ENCODE peak calls at places on chromosome 10, in seven cellular contexts. I, Z, A, E, M, D and X are unnamed samples. For H3K4me1, the result is how much of the 10 kb centered on the place peaks cover.

GRCh38 chr10:27542812-27543211 is 38.7 kb downstream of the RAB18 start:
- DNase-seq in I (no peak), Z (peak), A (peak), E (no peak), M (no peak), D (no peak), X (no peak)

GRCh38 chr10:96488161-96488935 is 25.4 kb downstream of the TLL2 start:
- DNase-seq in I (no peak), Z (peak), A (no peak), E (no peak), M (no peak), D (no peak), X (no peak)

GRCh38 chr10:86962136-86962980 is 4.0 kb downstream of the SNCG start:
- DNase-seq in I (no peak), Z (no peak), A (no peak), E (no peak), M (no peak), D (no peak), X (peak)

GRCh38 chr10:8102708-8103401 is 48.4 kb downstream of the GATA3 start:
- DNase-seq in I (peak), Z (no peak), A (no peak), E (no peak), M (no peak), D (no peak), X (no peak)

GRCh38 chr10:36331121-36331520 is 689.0 kb upstream of the FZD8 start:
- DNase-seq in I (no peak), Z (no peak), A (no peak), E (no peak), M (no peak), D (no peak), X (no peak)

GRCh38 chr10:132712698-132713232 is 73.2 kb downstream of the NKX6-2 start:
- DNase-seq in I (no peak), Z (no peak), A (no peak), E (no peak), M (no peak), D (no peak), X (peak)

GRCh38 chr10:76444034-76444800 is 1012.8 kb downstream of the LRMDA start:
- DNase-seq in I (no peak), Z (peak), A (peak), E (no peak), M (no peak), D (no peak), X (no peak)

GRCh38 chr10:51815723-51816122 is 116.3 kb upstream of the CSTF2T start:
- DNase-seq in I (no peak), Z (no peak), A (no peak), E (no peak), M (no peak), D (no peak), X (no peak)

GRCh38 chr10:121644501-121644900 is 46.3 kb upstream of the FGFR2 start:
- DNase-seq in I (no peak), Z (no peak), A (no peak), E (no peak), M (peak), D (no peak), X (no peak)

GRCh38 chr10:12906051-12906541 is 95.4 kb downstream of the CCDC3 start:
- DNase-seq in I (no peak), Z (no peak), A (no peak), E (no peak), M (no peak), D (no peak), X (no peak)

GRCh38 chr10:133062635-133063034 is 25.1 kb upstream of the ADGRA1 start:
- DNase-seq in I (no peak), Z (no peak), A (no peak), E (no peak), M (no peak), D (no peak), X (no peak)

GRCh38 chr10:72275351-72276012 is 1.8 kb downstream of the DDIT4 start:
- DNase-seq in I (no peak), Z (peak), A (peak), E (no peak), M (no peak), D (no peak), X (peak)

GRCh38 chr10:33094263-33095051 is 136.4 kb upstream of the ITGB1 start:
- DNase-seq in I (no peak), Z (no peak), A (no peak), E (no peak), M (no peak), D (no peak), X (no peak)

GRCh38 chr10:452512-453504 is 236.7 kb downstream of the DIP2C start:
- DNase-seq in I (no peak), Z (no peak), A (peak), E (no peak), M (peak), D (no peak), X (no peak)

GRCh38 chr10:18611168-18611567 is 40.2 kb downstream of the NSUN6 start:
- DNase-seq in I (no peak), Z (no peak), A (no peak), E (no peak), M (no peak), D (no peak), X (no peak)

GRCh38 chr10:108904163-108904878 is 1019.0 kb downstream of the XPNPEP1 start:
- DNase-seq in I (no peak), Z (no peak), A (peak), E (no peak), M (peak), D (no peak), X (no peak)

GRCh38 chr10:86969421-86970041 is 1.2 kb downstream of the ADIRF start:
- DNase-seq in I (no peak), Z (peak), A (peak), E (no peak), M (no peak), D (no peak), X (peak)

GRCh38 chr10:48655426-48656240 is 29.0 kb upstream of the WDFY4 start:
- DNase-seq in I (no peak), Z (peak), A (peak), E (no peak), M (peak), D (no peak), X (peak)

GRCh38 chr10:35140727-35141126 is 14.1 kb downstream of the CREM start:
- DNase-seq in I (no peak), Z (no peak), A (no peak), E (no peak), M (no peak), D (no peak), X (no peak)

GRCh38 chr10:132410056-132410778 is 13.2 kb downstream of the PWWP2B start:
- DNase-seq in I (no peak), Z (no peak), A (no peak), E (no peak), M (no peak), D (no peak), X (peak)

GRCh38 chr10:480498-480927 is 209.0 kb downstream of the DIP2C start:
- DNase-seq in I (peak), Z (no peak), A (no peak), E (no peak), M (no peak), D (no peak), X (peak)

DNA sequence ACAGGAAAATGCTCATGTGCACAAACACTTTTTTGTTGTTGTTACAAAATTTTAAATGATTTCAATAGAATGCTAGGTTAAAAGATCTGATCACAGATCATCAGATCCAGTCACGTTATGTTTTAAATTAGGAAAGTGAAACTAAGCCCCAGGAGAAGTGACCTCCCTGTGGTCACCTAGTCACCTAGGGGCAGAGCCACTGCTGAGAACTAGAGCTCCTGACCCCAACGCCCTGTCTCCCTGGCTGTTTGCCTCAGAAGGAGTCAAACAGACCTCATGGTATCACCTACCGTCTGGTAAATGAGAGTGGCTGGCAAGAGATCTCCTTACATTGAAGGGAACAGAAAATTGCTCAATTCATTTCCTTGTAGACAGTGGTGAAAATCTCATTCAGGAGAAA is 447.3 kb downstream of the ADRA2A start:
- DNase-seq in I (no peak), Z (no peak), A (no peak), E (no peak), M (no peak), D (no peak), X (no peak)
- H3K9ac ChIP-seq in I (no peak), Z (no peak), A (no peak), E (no peak), M (no peak), D (no peak), X (no peak)

GRCh38 chr10:31031666-31032514 is at the start of gene ZNF438:
- DNase-seq in I (peak), Z (peak), A (peak), E (peak), M (peak), D (peak), X (peak)

GRCh38 chr10:31034041-31034918 is 2.6 kb upstream of the ZNF438 start:
- DNase-seq in I (no peak), Z (peak), A (peak), E (no peak), M (no peak), D (peak), X (no peak)

GRCh38 chr10:31032515-31033132 is 959 bp upstream of the ZNF438 start:
- DNase-seq in I (no peak), Z (no peak), A (no peak), E (no peak), M (no peak), D (no peak), X (peak)

GRCh38 chr10:31031205-31031665 is 430 bp downstream of the ZNF438 start:
- DNase-seq in I (no peak), Z (no peak), A (no peak), E (no peak), M (no peak), D (no peak), X (no peak)

GRCh38 chr10:31033166-31033565 is 1.5 kb upstream of the ZNF438 start:
- DNase-seq in I (no peak), Z (no peak), A (no peak), E (no peak), M (no peak), D (no peak), X (no peak)
- H3K4me1 ChIP-seq in I (under half), Z (under half), A (under half), E (under half), M (under half), D (under half), X (under half)

GRCh38 chr10:79430946-79431345 is 14.5 kb downstream of the ZCCHC24 start:
- DNase-seq in I (no peak), Z (no peak), A (no peak), E (no peak), M (no peak), D (no peak), X (no peak)

GRCh38 chr10:79431422-79431821 is 14.0 kb downstream of the ZCCHC24 start:
- DNase-seq in I (no peak), Z (no peak), A (no peak), E (no peak), M (no peak), D (no peak), X (no peak)

GRCh38 chr10:79433324-79434222 is 11.9 kb downstream of the ZCCHC24 start:
- DNase-seq in I (no peak), Z (no peak), A (no peak), E (no peak), M (no peak), D (no peak), X (no peak)

GRCh38 chr10:79430506-79430905 is 14.9 kb downstream of the ZCCHC24 start:
- DNase-seq in I (no peak), Z (no peak), A (no peak), E (no peak), M (no peak), D (no peak), X (no peak)

GRCh38 chr10:79431891-79432831 is 13.3 kb downstream of the ZCCHC24 start:
- DNase-seq in I (no peak), Z (peak), A (peak), E (no peak), M (no peak), D (no peak), X (no peak)
- H3K9ac ChIP-seq in I (no peak), Z (no peak), A (no peak), E (no peak), M (no peak), D (no peak), X (no peak)

DNA sequence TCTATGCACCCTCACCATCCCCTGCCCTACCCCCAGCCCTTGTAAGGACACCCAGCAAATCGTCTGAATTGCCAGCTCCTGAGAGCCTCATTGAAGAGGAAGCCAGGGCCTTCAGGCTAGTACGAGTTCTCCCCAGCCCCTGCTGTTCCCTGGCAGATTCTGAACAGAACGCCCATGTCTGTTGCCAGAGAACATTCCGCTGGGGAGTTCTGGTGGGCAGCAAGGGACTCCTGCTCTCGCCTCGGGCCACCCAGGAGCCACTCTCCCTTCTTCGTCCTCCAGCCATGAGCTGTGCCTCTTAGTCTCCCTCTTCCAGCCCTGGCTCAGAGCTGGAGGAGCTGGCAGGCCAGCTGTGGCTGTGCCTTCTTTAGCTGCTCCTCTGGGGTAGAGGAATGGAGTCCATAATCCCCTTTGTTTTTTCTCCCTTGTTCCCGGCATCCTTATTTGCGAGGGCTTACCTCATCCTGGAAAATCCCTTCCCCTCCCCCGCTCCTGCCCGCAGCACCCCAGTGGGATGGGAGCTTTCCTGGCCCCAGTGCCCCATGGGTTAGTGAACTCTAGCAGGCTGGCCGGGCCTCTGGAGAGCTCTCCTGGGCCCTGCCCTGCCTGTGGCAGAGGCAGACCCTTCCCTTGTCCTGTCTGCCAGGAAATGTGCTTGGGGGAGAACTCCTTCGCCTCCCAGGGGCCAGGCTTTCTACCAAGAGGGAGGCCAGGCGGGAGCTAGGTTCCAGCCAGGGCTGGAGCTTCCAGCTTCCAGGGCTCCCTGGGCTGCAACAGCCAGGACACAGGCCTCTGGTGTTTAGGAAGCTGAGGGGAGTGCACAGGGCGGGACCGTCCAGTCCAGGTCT is 16.6 kb upstream of the TRIM8 start:
- DNase-seq in I (peak), Z (peak), A (peak), E (peak), M (peak), D (no peak), X (peak)
- H3K4me1 ChIP-seq in I (under half), Z (half or more), A (half or more), E (half or more), M (half or more), D (under half), X (under half)